ENCODE peak calls at places on chromosome X, in eight cellular contexts. F, S, A, R, Z, L, N and C are unnamed samples.

GRCh38 chrX:2690856-2691542 is at the start of gene CD99:
- DNase-seq in F (peak; percentile 92), Z (peak; percentile 92), R (peak; percentile 93), N (peak; percentile 67), L (no peak), A (peak; percentile 86), S (no peak), C (peak; percentile 92)

GRCh38 chrX:54798137-54798536 is at the start of gene ITIH6:
- DNase-seq in R (no peak), A (no peak), N (no peak), Z (no peak), S (no peak), L (no peak), F (no peak), C (no peak)

GRCh38 chrX:47179221-47179927 is 14.3 kb upstream of the UBA1 start:
- DNase-seq in Z (no peak), F (no peak), L (peak; percentile 40), R (no peak), N (no peak), S (peak; percentile 6), A (no peak), C (no peak)

GRCh38 chrX:10514891-10515290 is 105.5 kb downstream of the MID1 start:
- DNase-seq in N (no peak), A (no peak), F (no peak), L (no peak), Z (no peak), S (no peak), R (no peak), C (no peak)

GRCh38 chrX:12379666-12380065 is 241.4 kb downstream of the FRMPD4 start:
- DNase-seq in F (no peak), Z (no peak), R (no peak), N (no peak), S (no peak), A (no peak), L (no peak), C (no peak)

GRCh38 chrX:38804481-38805293 is 3.4 kb downstream of the MID1IP1 start:
- DNase-seq in Z (peak; percentile 40), F (peak; percentile 27), N (no peak), R (peak; percentile 39), L (no peak), A (peak; percentile 34), S (no peak), C (peak; percentile 47)

GRCh38 chrX:83008415-83008814 is 499.7 kb upstream of the POU3F4 start:
- DNase-seq in L (no peak), N (no peak), S (no peak), F (no peak), R (no peak), A (no peak), Z (peak; percentile 5), C (no peak)

GRCh38 chrX:8887004-8887403 is 85.8 kb upstream of the FAM9A start:
- DNase-seq in R (no peak), N (no peak), A (no peak), F (no peak), Z (no peak), S (no peak), L (no peak), C (no peak)

GRCh38 chrX:46758163-46758955 is 559 bp downstream of the SLC9A7 start:
- DNase-seq in R (no peak), N (no peak), F (peak; percentile 16), S (no peak), L (no peak), A (peak; percentile 29), Z (no peak), C (peak; percentile 24)

GRCh38 chrX:68991691-68992345 is 163.0 kb downstream of the EFNB1 start:
- DNase-seq in L (no peak), S (no peak), A (no peak), N (no peak), R (no peak), Z (peak; percentile 1), F (no peak), C (no peak)

GRCh38 chrX:13689519-13690211 is 737 bp downstream of the RAB9A start:
- DNase-seq in A (no peak), Z (no peak), L (no peak), R (no peak), S (no peak), N (no peak), F (no peak), C (no peak)

GRCh38 chrX:39577206-39577605 is 520.6 kb downstream of the BCOR start:
- DNase-seq in Z (no peak), A (no peak), F (no peak), L (no peak), R (no peak), N (no peak), S (no peak), C (no peak)